ENCODE peak calls at places on chromosomes 7 and 10, in five cellular contexts. One of them, this sample, is unnamed.

GRCh38 chr7:157613575-157614322 is 276.9 kb downstream of the DNAJB6 start:
- DNase-seq in AG09309: no peak
- DNase-seq in Caco-2: peak; percentile 18
- DNase-seq in BE2C: no peak
- DNase-seq in fibroblast of lung: no peak
- DNase-seq in this sample: no peak

GRCh38 chr7:770786-771185 is 43.7 kb upstream of the PRKAR1B start:
- DNase-seq in AG09309: no peak
- DNase-seq in Caco-2: peak; percentile 22
- DNase-seq in BE2C: no peak
- DNase-seq in fibroblast of lung: peak; percentile 43
- DNase-seq in this sample: no peak

GRCh38 chr10:72694476-72695369 is 2.8 kb downstream of the MCU start:
- DNase-seq in AG09309: no peak
- DNase-seq in Caco-2: peak; percentile 36
- DNase-seq in BE2C: peak; percentile 25
- DNase-seq in fibroblast of lung: peak; percentile 71
- DNase-seq in this sample: no peak

GRCh38 chr7:129067943-129068548 is 13.1 kb upstream of the TNPO3 start:
- DNase-seq in AG09309: no peak
- DNase-seq in Caco-2: no peak
- DNase-seq in BE2C: no peak
- DNase-seq in fibroblast of lung: no peak
- DNase-seq in this sample: no peak

GRCh38 chr7:151420144-151420543 is 10.3 kb upstream of the WDR86 start:
- DNase-seq in AG09309: no peak
- DNase-seq in Caco-2: no peak
- DNase-seq in BE2C: no peak
- DNase-seq in fibroblast of lung: no peak
- DNase-seq in this sample: peak; percentile 7

GRCh38 chr7:95011156-95011928 is 103.9 kb downstream of the PPP1R9A start:
- DNase-seq in AG09309: no peak
- DNase-seq in Caco-2: no peak
- DNase-seq in BE2C: no peak
- DNase-seq in fibroblast of lung: peak; percentile 37
- DNase-seq in this sample: no peak

GRCh38 chr7:94476251-94476840 is 33.3 kb upstream of the CASD1 start:
- DNase-seq in AG09309: no peak
- DNase-seq in Caco-2: no peak
- DNase-seq in BE2C: no peak
- DNase-seq in fibroblast of lung: no peak
- DNase-seq in this sample: no peak

GRCh38 chr7:128974241-128974934 is 36.7 kb downstream of the IRF5 start:
- DNase-seq in AG09309: no peak
- DNase-seq in Caco-2: no peak
- DNase-seq in BE2C: no peak
- DNase-seq in fibroblast of lung: no peak
- DNase-seq in this sample: no peak

GRCh38 chr7:87152897-87153641 is 816 bp downstream of the DMTF1 start:
- DNase-seq in AG09309: no peak
- DNase-seq in Caco-2: peak; percentile 39
- DNase-seq in BE2C: peak; percentile 23
- DNase-seq in fibroblast of lung: peak; percentile 41
- DNase-seq in this sample: peak; percentile 67

GRCh38 chr7:155188821-155189599 is 108.7 kb upstream of the INSIG1 start:
- DNase-seq in AG09309: peak; percentile 76
- DNase-seq in Caco-2: no peak
- DNase-seq in BE2C: no peak
- DNase-seq in fibroblast of lung: peak; percentile 84
- DNase-seq in this sample: no peak

GRCh38 chr7:105672820-105673219 is 91.5 kb upstream of the EFCAB10 start:
- DNase-seq in AG09309: no peak
- DNase-seq in Caco-2: no peak
- DNase-seq in BE2C: no peak
- DNase-seq in fibroblast of lung: no peak
- DNase-seq in this sample: no peak

GRCh38 chr7:19122018-19122588 is 4.7 kb upstream of the TWIST1 start:
- DNase-seq in AG09309: no peak
- DNase-seq in Caco-2: peak; percentile 12
- DNase-seq in BE2C: no peak
- DNase-seq in fibroblast of lung: peak; percentile 75
- DNase-seq in this sample: no peak

GRCh38 chr7:33674804-33675411 is 230.4 kb upstream of the BMPER start:
- DNase-seq in AG09309: no peak
- DNase-seq in Caco-2: no peak
- DNase-seq in BE2C: no peak
- DNase-seq in fibroblast of lung: no peak
- DNase-seq in this sample: no peak

GRCh38 chr10:34454590-34455289 is 360.4 kb downstream of the PARD3 start:
- DNase-seq in AG09309: no peak
- DNase-seq in Caco-2: no peak
- DNase-seq in BE2C: no peak
- DNase-seq in fibroblast of lung: peak; percentile 63
- DNase-seq in this sample: no peak

GRCh38 chr7:65325793-65326432 is 47.7 kb upstream of the ZNF92 start:
- DNase-seq in AG09309: no peak
- DNase-seq in Caco-2: no peak
- DNase-seq in BE2C: no peak
- DNase-seq in fibroblast of lung: peak; percentile 23
- DNase-seq in this sample: no peak

GRCh38 chr10:102646610-102647432 is 2.5 kb downstream of the TRIM8 start:
- DNase-seq in AG09309: no peak
- DNase-seq in Caco-2: no peak
- DNase-seq in BE2C: no peak
- DNase-seq in fibroblast of lung: peak; percentile 73
- DNase-seq in this sample: peak; percentile 85

GRCh38 chr10:1874533-1874932 is 137.2 kb upstream of the ADARB2 start:
- DNase-seq in AG09309: no peak
- DNase-seq in Caco-2: no peak
- DNase-seq in BE2C: no peak
- DNase-seq in fibroblast of lung: no peak
- DNase-seq in this sample: no peak

GRCh38 chr10:60281331-60281730 is 108.3 kb downstream of the ANK3 start:
- DNase-seq in AG09309: no peak
- DNase-seq in Caco-2: peak; percentile 36
- DNase-seq in BE2C: no peak
- DNase-seq in fibroblast of lung: peak; percentile 70
- DNase-seq in this sample: no peak

GRCh38 chr7:77258014-77258413 is 58.4 kb upstream of the FGL2 start:
- DNase-seq in AG09309: peak; percentile 25
- DNase-seq in Caco-2: no peak
- DNase-seq in BE2C: peak; percentile 52
- DNase-seq in fibroblast of lung: peak; percentile 38
- DNase-seq in this sample: no peak

GRCh38 chr10:44971419-44971818 is 7.2 kb downstream of the DEPP1 start:
- DNase-seq in AG09309: no peak
- DNase-seq in Caco-2: no peak
- DNase-seq in BE2C: no peak
- DNase-seq in fibroblast of lung: no peak
- DNase-seq in this sample: no peak

GRCh38 chr10:47245731-47246350 is 54.2 kb upstream of the GDF10 start:
- DNase-seq in AG09309: no peak
- DNase-seq in Caco-2: no peak
- DNase-seq in BE2C: no peak
- DNase-seq in fibroblast of lung: no peak
- DNase-seq in this sample: no peak

GRCh38 chr7:25583655-25584054 is 355.4 kb upstream of the NPVF start:
- DNase-seq in AG09309: no peak
- DNase-seq in Caco-2: no peak
- DNase-seq in BE2C: no peak
- DNase-seq in fibroblast of lung: no peak
- DNase-seq in this sample: no peak

GRCh38 chr10:91798736-91799579 is 732 bp downstream of the TNKS2 start:
- DNase-seq in AG09309: no peak
- DNase-seq in Caco-2: peak; percentile 14
- DNase-seq in BE2C: no peak
- DNase-seq in fibroblast of lung: peak; percentile 58
- DNase-seq in this sample: no peak

GRCh38 chr7:132034748-132035416 is 478.5 kb upstream of the PODXL start:
- DNase-seq in AG09309: no peak
- DNase-seq in Caco-2: no peak
- DNase-seq in BE2C: peak; percentile 80
- DNase-seq in fibroblast of lung: no peak
- DNase-seq in this sample: no peak

GRCh38 chr10:132716691-132717490 is 69.1 kb downstream of the NKX6-2 start:
- DNase-seq in AG09309: no peak
- DNase-seq in Caco-2: no peak
- DNase-seq in BE2C: peak; percentile 8
- DNase-seq in fibroblast of lung: no peak
- DNase-seq in this sample: no peak

GRCh38 chr7:18927134-18927533 is 190.3 kb downstream of the TWIST1 start:
- DNase-seq in AG09309: peak; percentile 8
- DNase-seq in Caco-2: no peak
- DNase-seq in BE2C: no peak
- DNase-seq in fibroblast of lung: no peak
- DNase-seq in this sample: no peak

GRCh38 chr10:3192856-3193635 is 20.5 kb upstream of the PITRM1 start:
- DNase-seq in AG09309: peak; percentile 13
- DNase-seq in Caco-2: peak; percentile 52
- DNase-seq in BE2C: no peak
- DNase-seq in fibroblast of lung: peak; percentile 89
- DNase-seq in this sample: no peak

DNA sequence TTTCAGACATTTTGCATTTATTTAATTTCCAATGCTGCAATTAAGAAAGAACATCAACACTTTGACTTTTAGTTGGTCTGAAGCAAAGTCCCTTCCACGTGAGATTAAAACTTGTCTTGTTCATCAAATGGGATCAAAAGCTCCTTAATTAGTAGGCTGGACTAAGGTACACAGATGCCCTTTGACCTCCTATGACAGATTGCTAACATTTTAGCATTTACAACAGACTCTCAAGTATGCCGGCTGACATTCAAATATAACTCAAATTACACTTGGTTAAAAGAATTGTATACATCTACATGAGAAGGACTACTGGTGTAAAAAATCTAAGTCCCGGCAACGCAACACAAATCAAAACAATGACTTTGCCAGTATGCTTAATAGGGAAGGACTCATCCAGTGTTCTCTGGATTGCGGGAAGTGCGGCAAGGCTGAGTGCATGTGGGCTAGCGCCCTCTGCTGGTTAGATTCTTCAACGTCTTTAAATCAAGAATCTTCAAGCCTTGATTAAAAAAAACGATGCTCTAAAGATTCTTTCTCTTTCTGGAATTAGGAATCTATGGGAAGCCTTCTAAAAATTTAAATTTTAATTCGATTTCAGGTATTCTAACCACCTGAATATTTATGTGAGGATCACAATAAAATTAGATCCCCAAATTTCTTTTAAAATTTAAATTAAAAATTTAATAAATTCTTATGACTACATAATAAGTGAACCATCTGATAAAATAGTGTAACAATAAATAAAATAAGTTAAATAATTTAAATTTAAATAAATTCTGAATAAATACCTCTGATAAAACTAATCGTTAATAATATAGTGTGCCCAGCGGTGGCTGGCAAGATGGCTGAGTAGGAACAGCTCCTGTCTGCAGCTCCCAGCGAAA is 444.7 kb downstream of the DGKB start:
- DNase-seq in AG09309: peak; percentile 57
- DNase-seq in Caco-2: peak; percentile 70
- DNase-seq in BE2C: peak; percentile 82
- DNase-seq in fibroblast of lung: peak; percentile 93
- DNase-seq in this sample: peak; percentile 48
- TF ChIP-seq CTCF in AG09309: peak; percentile 82
- TF ChIP-seq CTCF in Caco-2: peak; percentile 79
- TF ChIP-seq CTCF in BE2C: peak; percentile 93
- TF ChIP-seq CTCF in fibroblast of lung: peak; percentile 80
- TF ChIP-seq CTCF in this sample: peak; percentile 83

GRCh38 chr7:70719120-70719519 is 412.8 kb upstream of the GALNT17 start:
- DNase-seq in AG09309: no peak
- DNase-seq in Caco-2: no peak
- DNase-seq in BE2C: no peak
- DNase-seq in fibroblast of lung: no peak
- DNase-seq in this sample: no peak

GRCh38 chr7:70723339-70723738 is 408.6 kb upstream of the GALNT17 start:
- DNase-seq in AG09309: no peak
- DNase-seq in Caco-2: no peak
- DNase-seq in BE2C: no peak
- DNase-seq in fibroblast of lung: no peak
- DNase-seq in this sample: no peak

GRCh38 chr7:70721500-70721899 is 410.4 kb upstream of the GALNT17 start:
- DNase-seq in AG09309: no peak
- DNase-seq in Caco-2: no peak
- DNase-seq in BE2C: no peak
- DNase-seq in fibroblast of lung: no peak
- DNase-seq in this sample: no peak

GRCh38 chr7:70717553-70718248 is 414.2 kb upstream of the GALNT17 start:
- DNase-seq in AG09309: no peak
- DNase-seq in Caco-2: no peak
- DNase-seq in BE2C: no peak
- DNase-seq in fibroblast of lung: no peak
- DNase-seq in this sample: no peak

GRCh38 chr7:70720191-70720873 is 411.6 kb upstream of the GALNT17 start:
- DNase-seq in AG09309: no peak
- DNase-seq in Caco-2: no peak
- DNase-seq in BE2C: no peak
- DNase-seq in fibroblast of lung: no peak
- DNase-seq in this sample: no peak
- TF ChIP-seq CTCF in AG09309: no peak
- TF ChIP-seq CTCF in Caco-2: peak; percentile 1
- TF ChIP-seq CTCF in BE2C: peak; percentile 25
- TF ChIP-seq CTCF in fibroblast of lung: no peak
- TF ChIP-seq CTCF in this sample: no peak

DNA sequence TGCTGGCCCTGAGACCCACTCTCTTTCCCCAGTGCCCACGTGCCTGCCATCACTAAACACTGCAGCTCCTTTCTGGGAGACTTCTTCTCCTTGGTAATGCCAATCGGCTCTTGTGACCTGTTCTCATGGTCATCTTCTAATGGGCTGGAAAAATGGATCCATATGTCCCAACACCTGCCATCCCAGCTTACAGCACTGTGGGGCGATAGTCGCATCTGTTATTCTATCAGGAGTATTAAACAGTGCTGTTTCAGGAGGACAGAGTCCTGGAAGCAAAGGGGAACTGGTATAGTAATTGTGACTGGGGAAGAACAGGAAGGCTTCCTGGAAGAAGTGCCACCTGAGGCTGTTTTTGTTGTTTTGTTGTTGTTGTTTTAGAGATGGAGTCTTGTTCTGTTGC is 411.2 kb downstream of the GLRX3 start:
- DNase-seq in AG09309: no peak
- DNase-seq in Caco-2: no peak
- DNase-seq in BE2C: no peak
- DNase-seq in fibroblast of lung: no peak
- DNase-seq in this sample: no peak
- TF ChIP-seq CTCF in AG09309: no peak
- TF ChIP-seq CTCF in Caco-2: no peak
- TF ChIP-seq CTCF in BE2C: no peak
- TF ChIP-seq CTCF in fibroblast of lung: no peak
- TF ChIP-seq CTCF in this sample: no peak

DNA sequence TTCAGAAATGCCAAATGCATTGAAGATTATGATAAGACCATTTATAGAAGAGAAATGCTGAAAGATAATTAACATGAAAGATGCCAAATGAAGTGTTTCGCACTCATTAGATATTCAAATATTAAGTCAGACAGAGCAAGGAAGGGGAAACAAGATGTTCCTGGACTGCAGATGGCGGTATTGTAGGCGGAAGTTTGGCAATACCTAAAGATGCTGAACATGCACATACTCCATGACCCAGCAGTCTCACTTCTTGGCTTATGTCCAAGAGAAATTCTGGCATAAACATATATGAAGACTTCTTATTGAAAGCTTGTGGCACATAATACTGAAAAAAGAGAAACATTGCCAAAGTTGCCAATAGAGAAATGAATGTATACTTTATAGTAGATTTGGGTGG is 325.4 kb upstream of the SEMA3C start:
- DNase-seq in AG09309: no peak
- DNase-seq in Caco-2: peak; percentile 10
- DNase-seq in BE2C: peak; percentile 42
- DNase-seq in fibroblast of lung: peak; percentile 80
- DNase-seq in this sample: no peak
- TF ChIP-seq CTCF in AG09309: no peak
- TF ChIP-seq CTCF in Caco-2: peak; percentile 10
- TF ChIP-seq CTCF in BE2C: peak; percentile 34
- TF ChIP-seq CTCF in fibroblast of lung: no peak
- TF ChIP-seq CTCF in this sample: no peak